ENCODE peak calls at places on chromosomes 12 and 14, in six cellular contexts. P, U, J, O, I and L are unnamed samples.

GRCh38 chr12:12612403-12612802 is 727 bp downstream of the CREBL2 start:
- DNase-seq in P (peak), U (no peak), J (no peak), O (peak), I (no peak), L (no peak)

GRCh38 chr12:80912906-80913769 is 24.6 kb downstream of the LIN7A start:
- DNase-seq in P (no peak), U (no peak), J (no peak), O (no peak), I (no peak), L (no peak)

GRCh38 chr12:53972152-53972702 is 699 bp upstream of the HOXC11 start:
- DNase-seq in P (no peak), U (no peak), J (no peak), O (no peak), I (no peak), L (no peak)

GRCh38 chr12:52530366-52530765 is 10.2 kb upstream of the KRT5 start:
- DNase-seq in P (no peak), U (no peak), J (no peak), O (no peak), I (no peak), L (no peak)

GRCh38 chr14:55074662-55075061 is 23.2 kb downstream of the MAPK1IP1L start:
- DNase-seq in P (no peak), U (no peak), J (no peak), O (no peak), I (no peak), L (no peak)

GRCh38 chr12:106195638-106196037 is 52.2 kb downstream of the CKAP4 start:
- DNase-seq in P (peak), U (peak), J (peak), O (no peak), I (peak), L (peak)

GRCh38 chr14:93332032-93332852 is 594 bp downstream of the BTBD7 start:
- DNase-seq in P (no peak), U (peak), J (peak), O (no peak), I (peak), L (no peak)

GRCh38 chr12:43882578-43883178 is 46.8 kb downstream of the TMEM117 start:
- DNase-seq in P (no peak), U (peak), J (no peak), O (peak), I (no peak), L (no peak)

GRCh38 chr14:69079188-69079742 is 73.7 kb downstream of the DCAF5 start:
- DNase-seq in P (peak), U (no peak), J (no peak), O (peak), I (no peak), L (no peak)

GRCh38 chr14:69152181-69152943 is 557 bp downstream of the DCAF5 start:
- DNase-seq in P (no peak), U (peak), J (no peak), O (no peak), I (no peak), L (no peak)

GRCh38 chr12:121107681-121108080 is 25.0 kb upstream of the P2RX7 start:
- DNase-seq in P (no peak), U (no peak), J (no peak), O (no peak), I (peak), L (no peak)

GRCh38 chr14:78131201-78131600 is 39.0 kb upstream of the NRXN3 start:
- DNase-seq in P (no peak), U (no peak), J (no peak), O (no peak), I (no peak), L (no peak)

GRCh38 chr12:110339184-110339952 is 58.3 kb downstream of the ATP2A2 start:
- DNase-seq in P (no peak), U (no peak), J (no peak), O (no peak), I (peak), L (no peak)

GRCh38 chr12:105325117-105325516 is 5.4 kb upstream of the C12orf75 start:
- DNase-seq in P (no peak), U (no peak), J (no peak), O (no peak), I (no peak), L (no peak)

GRCh38 chr14:75277796-75278421 is 719 bp upstream of the FOS start:
- DNase-seq in P (no peak), U (no peak), J (no peak), O (no peak), I (no peak), L (no peak)

GRCh38 chr14:103623883-103624482 is 5.0 kb upstream of the KLC1 start:
- DNase-seq in P (no peak), U (no peak), J (no peak), O (no peak), I (no peak), L (no peak)

GRCh38 chr12:112447106-112447505 is 28.4 kb downstream of the PTPN11 start:
- DNase-seq in P (no peak), U (no peak), J (no peak), O (no peak), I (no peak), L (no peak)

GRCh38 chr12:112443916-112444315 is 25.2 kb downstream of the PTPN11 start:
- DNase-seq in P (no peak), U (no peak), J (no peak), O (no peak), I (no peak), L (no peak)

GRCh38 chr12:112450725-112451124 is 32.0 kb downstream of the PTPN11 start:
- DNase-seq in P (no peak), U (no peak), J (no peak), O (no peak), I (no peak), L (no peak)

GRCh38 chr12:112446008-112446725 is 27.4 kb downstream of the PTPN11 start:
- DNase-seq in P (no peak), U (no peak), J (no peak), O (no peak), I (no peak), L (no peak)
- H3K4me3 ChIP-seq in P (no peak), U (no peak), J (no peak), O (no peak), I (no peak), L (no peak)

DNA sequence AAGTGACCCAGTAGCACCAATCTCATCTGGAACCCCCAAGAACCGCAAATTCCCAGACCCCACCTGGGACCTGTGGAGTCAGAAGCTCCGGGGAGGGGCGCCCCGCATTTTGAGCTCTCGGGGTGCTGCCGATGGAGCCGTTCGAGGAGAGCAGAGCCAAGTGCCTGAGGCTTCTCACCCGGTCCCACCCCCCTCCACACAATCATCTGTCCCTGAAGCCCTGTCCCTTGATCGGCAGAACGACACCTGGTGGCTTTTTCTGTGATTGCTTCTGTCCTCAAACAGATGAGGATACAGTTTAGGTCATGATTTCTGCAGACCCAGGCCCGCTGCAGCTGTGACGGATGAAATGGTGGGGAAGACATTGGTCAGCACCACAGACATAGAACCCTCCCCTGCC is 74.7 kb downstream of the NOC4L start:
- DNase-seq in P (no peak), U (no peak), J (no peak), O (no peak), I (peak), L (no peak)
- TF ChIP-seq CTCF in P (peak), U (no peak), J (no peak), O (peak), I (peak), L (peak)

DNA sequence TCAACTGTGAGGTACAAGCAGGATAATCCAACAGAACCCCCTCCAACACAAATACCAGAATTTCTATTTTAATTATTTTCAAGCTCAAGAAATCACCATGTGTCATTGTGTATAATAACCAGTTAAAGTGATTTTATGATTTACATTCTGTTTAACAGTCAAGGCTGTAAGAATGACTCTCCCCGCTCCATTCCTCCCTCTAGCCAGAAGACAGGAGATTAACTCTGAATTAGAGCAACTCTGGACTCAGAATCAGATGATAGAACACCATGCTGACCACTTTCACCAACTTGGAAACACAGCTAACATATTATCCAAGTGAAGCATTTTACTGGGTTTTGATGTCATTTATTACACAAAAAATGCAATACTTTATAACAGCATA is 71.9 kb downstream of the ATP2B1 start:
- DNase-seq in P (no peak), U (no peak), J (no peak), O (no peak), I (no peak), L (no peak)
- H3K4me3 ChIP-seq in P (no peak), U (no peak), J (no peak), O (no peak), I (no peak), L (no peak)

DNA sequence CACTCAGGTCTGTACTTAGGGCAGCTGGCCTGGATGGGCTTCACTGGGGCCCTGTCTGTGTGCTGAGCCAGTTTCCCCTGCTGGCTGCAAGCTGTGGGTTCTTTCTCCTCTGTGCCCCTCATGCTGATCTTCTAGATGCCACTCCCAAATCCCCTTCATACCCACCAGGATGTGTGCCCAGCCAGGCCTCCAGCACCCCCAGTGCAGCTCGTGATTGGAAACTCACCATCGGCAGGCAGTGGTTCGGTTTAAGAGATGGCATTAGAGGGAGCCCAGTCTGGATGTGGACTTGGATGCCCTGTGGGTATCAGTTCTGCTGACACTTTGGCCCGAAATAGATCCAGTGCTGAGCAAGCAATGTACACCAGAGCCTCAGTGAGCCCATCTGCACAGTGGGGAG is 5.9 kb downstream of the TCL1B start:
- DNase-seq in P (no peak), U (no peak), J (no peak), O (no peak), I (peak), L (no peak)
- TF ChIP-seq CTCF in P (no peak), U (no peak), J (no peak), O (no peak), I (no peak), L (no peak)